ENCODE peak calls at places on chromosomes 6 and 20, in eight cellular contexts. O is A172; R is pulmonary artery endothelial cell; A is spleen; Q is Calu3; K is RPMI7951; E is ACHN; P is activated T-cell treated with anti-CD3 and anti-CD28 coated beads, Interleukin-2, amount 50 U/mL, for 48 hours. C is an unnamed sample.

GRCh38 chr6:31708224-31708623 is 1.6 kb downstream of the LY6G6F start:
- DNase-seq in A (no peak), E (no peak), Q (no peak), O (no peak), P (no peak), K (no peak), R (no peak), C (no peak)

GRCh38 chr6:84618046-84618752 is 146.2 kb downstream of the TBX18 start:
- DNase-seq in O (peak), E (no peak), A (no peak), P (no peak), K (peak), Q (no peak), R (peak), C (no peak)

GRCh38 chr6:71649893-71650292 is 236.5 kb upstream of the RIMS1 start:
- DNase-seq in K (no peak), O (no peak), A (no peak), P (no peak), E (no peak), Q (no peak), R (no peak), C (no peak)

GRCh38 chr20:42955713-42956112 is 234.0 kb downstream of the PTPRT start:
- DNase-seq in Q (no peak), R (no peak), O (no peak), K (no peak), P (no peak), E (no peak), A (no peak), C (no peak)

GRCh38 chr20:63580796-63581461 is 6.9 kb upstream of the HELZ2 start:
- DNase-seq in A (peak), O (peak), Q (peak), K (peak), R (no peak), E (peak), P (peak), C (peak)

GRCh38 chr6:31657406-31658157 is 1.9 kb downstream of the APOM start:
- DNase-seq in O (no peak), P (no peak), A (no peak), E (no peak), Q (no peak), K (no peak), R (no peak), C (no peak)

GRCh38 chr20:3277686-3278465 is 38.9 kb upstream of the SLC4A11 start:
- DNase-seq in O (no peak), Q (no peak), P (no peak), A (no peak), E (no peak), R (no peak), K (no peak), C (no peak)

GRCh38 chr20:45404438-45404837 is 3.7 kb upstream of the DBNDD2 start:
- DNase-seq in E (no peak), P (no peak), O (no peak), R (no peak), Q (no peak), A (no peak), K (no peak), C (peak)

GRCh38 chr6:87558446-87558845 is 31.3 kb downstream of the RARS2 start:
- DNase-seq in Q (no peak), A (no peak), P (no peak), O (no peak), R (no peak), E (no peak), K (peak), C (no peak)

GRCh38 chr6:141809901-141810300 is 322.8 kb upstream of the GJE1 start:
- DNase-seq in Q (no peak), K (peak), O (no peak), R (no peak), E (no peak), P (no peak), A (no peak), C (no peak)

GRCh38 chr6:28977351-28978136 is 27.6 kb downstream of the ZNF311 start:
- DNase-seq in A (peak), R (no peak), Q (no peak), O (peak), E (no peak), K (peak), P (peak), C (no peak)

GRCh38 chr20:50635676-50636600 is 55.4 kb downstream of the RIPOR3 start:
- DNase-seq in E (peak), K (peak), A (peak), R (no peak), O (peak), P (peak), Q (peak), C (peak)

GRCh38 chr20:60695223-60695622 is 556.8 kb upstream of the CDH4 start:
- DNase-seq in K (peak), O (no peak), E (peak), A (no peak), P (peak), R (no peak), Q (no peak), C (no peak)

GRCh38 chr6:107652526-107653182 is 162.7 kb downstream of the SOBP start:
- DNase-seq in K (peak), P (no peak), E (no peak), A (no peak), R (no peak), Q (no peak), O (peak), C (no peak)

C was measured in HT-29.